ENCODE peak calls at places on chromosomes 4 and X, in ten cellular contexts. One of them, this sample, is unnamed.

GRCh38 chr4:158169931-158170690 is 2.7 kb downstream of the GASK1B start:
- DNase-seq in Caco-2: no peak
- DNase-seq in pancreas: no peak
- DNase-seq in D341Med: no peak
- DNase-seq in NAMALWA: no peak
- DNase-seq in psoas muscle: no peak
- DNase-seq in A172: no peak
- DNase-seq in foreskin melanocyte: no peak
- DNase-seq in hepatic stellate cell: no peak
- DNase-seq in fibroblast of pulmonary artery: peak
- DNase-seq in this sample: no peak

GRCh38 chrX:113514906-113515305 is 674.3 kb upstream of the AMOT start:
- DNase-seq in Caco-2: peak
- DNase-seq in pancreas: no peak
- DNase-seq in D341Med: no peak
- DNase-seq in NAMALWA: no peak
- DNase-seq in psoas muscle: no peak
- DNase-seq in A172: no peak
- DNase-seq in foreskin melanocyte: peak
- DNase-seq in hepatic stellate cell: no peak
- DNase-seq in fibroblast of pulmonary artery: no peak
- DNase-seq in this sample: no peak

GRCh38 chrX:47817421-47817820 is 19.3 kb upstream of the ZNF81 start:
- DNase-seq in Caco-2: no peak
- DNase-seq in pancreas: no peak
- DNase-seq in D341Med: no peak
- DNase-seq in NAMALWA: no peak
- DNase-seq in psoas muscle: no peak
- DNase-seq in A172: no peak
- DNase-seq in foreskin melanocyte: no peak
- DNase-seq in hepatic stellate cell: no peak
- DNase-seq in fibroblast of pulmonary artery: no peak
- DNase-seq in this sample: no peak

GRCh38 chr4:53119685-53120084 is 246.2 kb downstream of the SCFD2 start:
- DNase-seq in Caco-2: peak
- DNase-seq in pancreas: no peak
- DNase-seq in D341Med: no peak
- DNase-seq in NAMALWA: no peak
- DNase-seq in psoas muscle: no peak
- DNase-seq in A172: peak
- DNase-seq in foreskin melanocyte: peak
- DNase-seq in hepatic stellate cell: peak
- DNase-seq in fibroblast of pulmonary artery: peak
- DNase-seq in this sample: no peak

GRCh38 chr4:61411241-61411640 is 211.1 kb downstream of the ADGRL3 start:
- DNase-seq in Caco-2: no peak
- DNase-seq in pancreas: no peak
- DNase-seq in D341Med: no peak
- DNase-seq in NAMALWA: no peak
- DNase-seq in psoas muscle: no peak
- DNase-seq in A172: no peak
- DNase-seq in foreskin melanocyte: no peak
- DNase-seq in hepatic stellate cell: no peak
- DNase-seq in fibroblast of pulmonary artery: peak
- DNase-seq in this sample: no peak

GRCh38 chr4:121338506-121338905 is 42.3 kb downstream of the QRFPR start:
- DNase-seq in Caco-2: no peak
- DNase-seq in pancreas: no peak
- DNase-seq in D341Med: no peak
- DNase-seq in NAMALWA: no peak
- DNase-seq in psoas muscle: no peak
- DNase-seq in A172: no peak
- DNase-seq in foreskin melanocyte: no peak
- DNase-seq in hepatic stellate cell: no peak
- DNase-seq in fibroblast of pulmonary artery: no peak
- DNase-seq in this sample: no peak

GRCh38 chrX:19257001-19257400 is 86.7 kb upstream of the PDHA1 start:
- DNase-seq in Caco-2: no peak
- DNase-seq in pancreas: no peak
- DNase-seq in D341Med: no peak
- DNase-seq in NAMALWA: no peak
- DNase-seq in psoas muscle: no peak
- DNase-seq in A172: peak
- DNase-seq in foreskin melanocyte: no peak
- DNase-seq in hepatic stellate cell: no peak
- DNase-seq in fibroblast of pulmonary artery: no peak
- DNase-seq in this sample: no peak

GRCh38 chrX:1877780-1878179 is 262.9 kb downstream of the ASMT start:
- DNase-seq in Caco-2: no peak
- DNase-seq in pancreas: no peak
- DNase-seq in D341Med: no peak
- DNase-seq in NAMALWA: no peak
- DNase-seq in psoas muscle: no peak
- DNase-seq in A172: no peak
- DNase-seq in foreskin melanocyte: no peak
- DNase-seq in hepatic stellate cell: no peak
- DNase-seq in fibroblast of pulmonary artery: no peak
- DNase-seq in this sample: no peak

GRCh38 chrX:120456973-120457372 is 12.1 kb downstream of the LAMP2 start:
- DNase-seq in Caco-2: no peak
- DNase-seq in pancreas: no peak
- DNase-seq in D341Med: no peak
- DNase-seq in NAMALWA: peak
- DNase-seq in psoas muscle: no peak
- DNase-seq in A172: peak
- DNase-seq in foreskin melanocyte: no peak
- DNase-seq in hepatic stellate cell: no peak
- DNase-seq in fibroblast of pulmonary artery: no peak
- DNase-seq in this sample: no peak

GRCh38 chr4:8293131-8293975 is 23.8 kb downstream of the HTRA3 start:
- DNase-seq in Caco-2: no peak
- DNase-seq in pancreas: no peak
- DNase-seq in D341Med: no peak
- DNase-seq in NAMALWA: no peak
- DNase-seq in psoas muscle: peak
- DNase-seq in A172: no peak
- DNase-seq in foreskin melanocyte: no peak
- DNase-seq in hepatic stellate cell: no peak
- DNase-seq in fibroblast of pulmonary artery: no peak
- DNase-seq in this sample: peak

GRCh38 chr4:39637572-39638357 is 900 bp downstream of the SMIM14 start:
- DNase-seq in Caco-2: peak
- DNase-seq in pancreas: peak
- DNase-seq in D341Med: peak
- DNase-seq in NAMALWA: peak
- DNase-seq in psoas muscle: peak
- DNase-seq in A172: peak
- DNase-seq in foreskin melanocyte: peak
- DNase-seq in hepatic stellate cell: peak
- DNase-seq in fibroblast of pulmonary artery: peak
- DNase-seq in this sample: peak

GRCh38 chrX:13816899-13817298 is at the start of gene GPM6B:
- DNase-seq in Caco-2: no peak
- DNase-seq in pancreas: no peak
- DNase-seq in D341Med: no peak
- DNase-seq in NAMALWA: no peak
- DNase-seq in psoas muscle: no peak
- DNase-seq in A172: no peak
- DNase-seq in foreskin melanocyte: no peak
- DNase-seq in hepatic stellate cell: no peak
- DNase-seq in fibroblast of pulmonary artery: no peak
- DNase-seq in this sample: no peak

GRCh38 chr4:101762025-101762424 is 28.5 kb upstream of the BANK1 start:
- DNase-seq in Caco-2: no peak
- DNase-seq in pancreas: no peak
- DNase-seq in D341Med: no peak
- DNase-seq in NAMALWA: no peak
- DNase-seq in psoas muscle: no peak
- DNase-seq in A172: no peak
- DNase-seq in foreskin melanocyte: no peak
- DNase-seq in hepatic stellate cell: no peak
- DNase-seq in fibroblast of pulmonary artery: no peak
- DNase-seq in this sample: no peak

GRCh38 chr4:140130677-140131076 is 23.3 kb downstream of the MAML3 start:
- DNase-seq in Caco-2: no peak
- DNase-seq in pancreas: no peak
- DNase-seq in D341Med: no peak
- DNase-seq in NAMALWA: no peak
- DNase-seq in psoas muscle: no peak
- DNase-seq in A172: no peak
- DNase-seq in foreskin melanocyte: no peak
- DNase-seq in hepatic stellate cell: no peak
- DNase-seq in fibroblast of pulmonary artery: peak
- DNase-seq in this sample: no peak

GRCh38 chr4:4254666-4255065 is 6.6 kb upstream of the TMEM128 start:
- DNase-seq in Caco-2: no peak
- DNase-seq in pancreas: no peak
- DNase-seq in D341Med: no peak
- DNase-seq in NAMALWA: no peak
- DNase-seq in psoas muscle: no peak
- DNase-seq in A172: no peak
- DNase-seq in foreskin melanocyte: no peak
- DNase-seq in hepatic stellate cell: no peak
- DNase-seq in fibroblast of pulmonary artery: no peak
- DNase-seq in this sample: peak

GRCh38 chr4:58247792-58248191 is 1137.6 kb upstream of the IGFBP7 start:
- DNase-seq in Caco-2: peak
- DNase-seq in pancreas: no peak
- DNase-seq in D341Med: no peak
- DNase-seq in NAMALWA: peak
- DNase-seq in psoas muscle: no peak
- DNase-seq in A172: no peak
- DNase-seq in foreskin melanocyte: no peak
- DNase-seq in hepatic stellate cell: no peak
- DNase-seq in fibroblast of pulmonary artery: peak
- DNase-seq in this sample: no peak

GRCh38 chr4:134540588-134540987 is 339.0 kb upstream of the PABPC4L start:
- DNase-seq in Caco-2: no peak
- DNase-seq in pancreas: no peak
- DNase-seq in D341Med: no peak
- DNase-seq in NAMALWA: no peak
- DNase-seq in psoas muscle: no peak
- DNase-seq in A172: no peak
- DNase-seq in foreskin melanocyte: no peak
- DNase-seq in hepatic stellate cell: no peak
- DNase-seq in fibroblast of pulmonary artery: no peak
- DNase-seq in this sample: no peak